ENCODE peak calls at places on chromosomes 1 and 21, in five cellular contexts. C, K, G, I and O are unnamed samples.

GRCh38 chr1:109787845-109788605 is 24.3 kb upstream of the EPS8L3 start:
- DNase-seq in C (no peak), K (no peak), G (peak), I (no peak), O (no peak)

GRCh38 chr21:44294391-44295162 is 5.3 kb upstream of the PFKL start:
- DNase-seq in C (peak), K (peak), G (peak), I (peak), O (no peak)

GRCh38 chr1:228732426-228732825 is 2.9 kb upstream of the RHOU start:
- DNase-seq in C (no peak), K (no peak), G (no peak), I (no peak), O (no peak)

GRCh38 chr1:97412155-97412554 is 508.7 kb downstream of the DPYD start:
- DNase-seq in C (no peak), K (no peak), G (no peak), I (peak), O (no peak)

GRCh38 chr1:228282329-228283042 is 74.6 kb downstream of the OBSCN start:
- DNase-seq in C (no peak), K (peak), G (no peak), I (no peak), O (no peak)

GRCh38 chr1:214660900-214661299 is 57.9 kb downstream of the CENPF start:
- DNase-seq in C (peak), K (no peak), G (no peak), I (peak), O (no peak)

GRCh38 chr1:74343191-74343590 is 108.0 kb downstream of the TNNI3K start:
- DNase-seq in C (peak), K (peak), G (no peak), I (no peak), O (no peak)

GRCh38 chr21:32406405-32406804 is 6.1 kb upstream of the EVA1C start:
- DNase-seq in C (no peak), K (no peak), G (no peak), I (no peak), O (no peak)

GRCh38 chr1:206872139-206872538 is 6.7 kb downstream of the IL20 start:
- DNase-seq in C (no peak), K (no peak), G (no peak), I (no peak), O (no peak)

GRCh38 chr1:18201997-18202719 is 94.6 kb downstream of the IGSF21 start:
- DNase-seq in C (no peak), K (no peak), G (no peak), I (no peak), O (no peak)

GRCh38 chr1:70487910-70488665 is 77.0 kb downstream of the CTH start:
- DNase-seq in C (peak), K (no peak), G (peak), I (peak), O (peak)

GRCh38 chr1:39979654-39980053 is 24.7 kb downstream of the MFSD2A start:
- DNase-seq in C (no peak), K (no peak), G (no peak), I (no peak), O (no peak)

GRCh38 chr1:53541761-53542550 is 82.8 kb downstream of the DMRTB1 start:
- DNase-seq in C (peak), K (peak), G (peak), I (peak), O (no peak)

GRCh38 chr1:62782197-62782886 is 1.6 kb upstream of the ATG4C start:
- DNase-seq in C (no peak), K (no peak), G (peak), I (peak), O (no peak)

GRCh38 chr1:156524481-156524869 is 23.9 kb upstream of the MEF2D start:
- DNase-seq in C (no peak), K (no peak), G (peak), I (no peak), O (peak)

GRCh38 chr1:94130851-94131595 is 10.1 kb upstream of the ABCA4 start:
- DNase-seq in C (peak), K (no peak), G (no peak), I (peak), O (no peak)

GRCh38 chr21:36859744-36860501 is 106.5 kb downstream of the HLCS start:
- DNase-seq in C (peak), K (peak), G (peak), I (peak), O (peak)

GRCh38 chr1:235831148-235831547 is 35.6 kb downstream of the LYST start:
- DNase-seq in C (peak), K (no peak), G (peak), I (peak), O (peak)

GRCh38 chr1:62271137-62271536 is 48.1 kb downstream of the KANK4 start:
- DNase-seq in C (no peak), K (no peak), G (no peak), I (no peak), O (no peak)

GRCh38 chr1:201659576-201659975 is 120.6 kb downstream of the NAV1 start:
- DNase-seq in C (no peak), K (no peak), G (no peak), I (no peak), O (no peak)

GRCh38 chr21:22474403-22474802 is 1476.2 kb downstream of the NCAM2 start:
- DNase-seq in C (no peak), K (no peak), G (no peak), I (no peak), O (no peak)

GRCh38 chr1:47189844-47190562 is at the start of gene PDZK1IP1:
- DNase-seq in C (peak), K (peak), G (no peak), I (peak), O (no peak)

GRCh38 chr1:206556748-206557635 is 49.7 kb downstream of the RASSF5 start:
- DNase-seq in C (peak), K (peak), G (peak), I (peak), O (peak)

GRCh38 chr1:3377166-3377565 is 77.3 kb upstream of the ARHGEF16 start:
- DNase-seq in C (no peak), K (no peak), G (no peak), I (no peak), O (no peak)

GRCh38 chr1:9166289-9167235 is 37.7 kb upstream of the GPR157 start:
- DNase-seq in C (peak), K (no peak), G (no peak), I (no peak), O (no peak)

GRCh38 chr21:43739648-43740435 is 20.9 kb downstream of the PDXK start:
- DNase-seq in C (no peak), K (peak), G (no peak), I (no peak), O (no peak)

GRCh38 chr1:57549280-57549679 is 125.4 kb upstream of the DAB1 start:
- DNase-seq in C (no peak), K (no peak), G (no peak), I (no peak), O (no peak)

GRCh38 chr1:224170748-224171478 is 12.1 kb upstream of the DEGS1 start:
- DNase-seq in C (no peak), K (no peak), G (no peak), I (peak), O (no peak)

GRCh38 chr1:27356628-27357280 is 10.0 kb downstream of the MAP3K6 start:
- DNase-seq in C (no peak), K (peak), G (no peak), I (no peak), O (no peak)

GRCh38 chr1:201142011-201142853 is 12.0 kb downstream of the TMEM9 start:
- DNase-seq in C (no peak), K (no peak), G (no peak), I (no peak), O (no peak)

GRCh38 chr1:4690951-4691675 is 36.7 kb downstream of the AJAP1 start:
- DNase-seq in C (peak), K (no peak), G (no peak), I (no peak), O (no peak)

GRCh38 chr1:181016563-181016962 is 6.1 kb downstream of the STX6 start:
- DNase-seq in C (no peak), K (no peak), G (no peak), I (no peak), O (no peak)

GRCh38 chr1:205229399-205229861 is 1.7 kb downstream of the TMCC2 start:
- DNase-seq in C (no peak), K (no peak), G (peak), I (peak), O (peak)
- TF ChIP-seq CTCF in C (peak), K (no peak), G (peak), I (no peak), O (peak)

DNA sequence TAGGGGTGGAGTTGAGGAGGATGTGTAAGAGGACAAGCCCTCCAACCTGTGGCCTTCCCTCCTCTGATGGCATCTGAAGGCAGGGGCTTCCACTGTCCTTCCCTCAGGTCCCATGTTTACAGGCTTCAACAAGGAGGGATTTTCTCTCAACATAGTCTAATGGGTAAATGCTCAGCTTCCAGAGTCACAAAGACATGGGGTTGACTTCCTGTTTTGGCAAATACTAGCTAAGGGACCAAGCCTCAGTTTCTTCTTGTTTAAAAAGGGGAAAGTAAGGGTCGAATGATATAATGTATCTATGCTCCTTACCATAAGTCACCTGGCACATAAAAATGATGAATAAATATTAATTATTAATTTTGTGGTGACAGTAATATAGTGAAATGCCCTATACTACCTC is 3.1 kb downstream of the SV2A start:
- DNase-seq in C (no peak), K (no peak), G (no peak), I (no peak), O (no peak)
- TF ChIP-seq CTCF in C (no peak), K (no peak), G (no peak), I (no peak), O (no peak)

GRCh38 chr1:226785805-226786204 is 46.7 kb upstream of the ITPKB start:
- DNase-seq in C (no peak), K (no peak), G (no peak), I (no peak), O (no peak)
- TF ChIP-seq CTCF in C (no peak), K (no peak), G (no peak), I (no peak), O (no peak)

GRCh38 chr1:204529371-204529895 is 13.2 kb downstream of the MDM4 start:
- DNase-seq in C (no peak), K (no peak), G (no peak), I (no peak), O (no peak)
- TF ChIP-seq CTCF in C (peak), K (no peak), G (no peak), I (peak), O (no peak)